ENCODE peak calls at places on chromosomes 5 and 9, in eight cellular contexts. D is bronchial epithelial cell, X is type B pancreatic cell, A is fibroblast of the aortic adventitia, N is K562, H is nephron progenitor cell, W is body of pancreas, Y is uterus. U is an unnamed sample.

GRCh38 chr9:97468658-97469448 is 32.6 kb upstream of the TMOD1 start:
- DNase-seq in D (peak), X (no peak), A (peak), N (peak), H (peak), W (peak), Y (peak), U (peak)

GRCh38 chr5:80220268-80220897 is 35.5 kb downstream of the SERINC5 start:
- DNase-seq in D (no peak), X (no peak), A (no peak), N (no peak), H (no peak), W (no peak), Y (no peak), U (no peak)

GRCh38 chr5:21919417-21920022 is 933.6 kb downstream of the CDH12 start:
- DNase-seq in D (peak), X (no peak), A (peak), N (peak), H (peak), W (no peak), Y (no peak), U (peak)

GRCh38 chr9:2583308-2584013 is 38.1 kb upstream of the VLDLR start:
- DNase-seq in D (peak), X (no peak), A (no peak), N (peak), H (no peak), W (no peak), Y (no peak), U (no peak)

GRCh38 chr5:107783551-107783950 is 112.8 kb upstream of the EFNA5 start:
- DNase-seq in D (no peak), X (no peak), A (peak), N (no peak), H (no peak), W (no peak), Y (no peak), U (no peak)

GRCh38 chr9:33923998-33924701 is 107.2 kb downstream of the UBE2R2 start:
- DNase-seq in D (no peak), X (no peak), A (no peak), N (no peak), H (no peak), W (peak), Y (no peak), U (no peak)

GRCh38 chr9:132147331-132147730 is 14.5 kb upstream of the NTNG2 start:
- DNase-seq in D (no peak), X (no peak), A (no peak), N (no peak), H (no peak), W (no peak), Y (no peak), U (no peak)

GRCh38 chr9:129497064-129497836 is 123.7 kb downstream of the C9orf50 start:
- DNase-seq in D (no peak), X (no peak), A (no peak), N (peak), H (peak), W (peak), Y (peak), U (no peak)

GRCh38 chr5:107605596-107606125 is 65.1 kb downstream of the EFNA5 start:
- DNase-seq in D (no peak), X (no peak), A (no peak), N (no peak), H (no peak), W (no peak), Y (no peak), U (no peak)

GRCh38 chr9:81213456-81213855 is 475.9 kb downstream of the TLE1 start:
- DNase-seq in D (no peak), X (no peak), A (no peak), N (no peak), H (no peak), W (no peak), Y (no peak), U (no peak)

GRCh38 chr9:75133396-75133795 is 45.1 kb downstream of the OSTF1 start:
- DNase-seq in D (no peak), X (no peak), A (no peak), N (no peak), H (no peak), W (no peak), Y (no peak), U (no peak)

GRCh38 chr9:88322906-88323566 is 65.2 kb upstream of the SPIN1 start:
- DNase-seq in D (no peak), X (no peak), A (no peak), N (no peak), H (no peak), W (no peak), Y (no peak), U (no peak)

DNA sequence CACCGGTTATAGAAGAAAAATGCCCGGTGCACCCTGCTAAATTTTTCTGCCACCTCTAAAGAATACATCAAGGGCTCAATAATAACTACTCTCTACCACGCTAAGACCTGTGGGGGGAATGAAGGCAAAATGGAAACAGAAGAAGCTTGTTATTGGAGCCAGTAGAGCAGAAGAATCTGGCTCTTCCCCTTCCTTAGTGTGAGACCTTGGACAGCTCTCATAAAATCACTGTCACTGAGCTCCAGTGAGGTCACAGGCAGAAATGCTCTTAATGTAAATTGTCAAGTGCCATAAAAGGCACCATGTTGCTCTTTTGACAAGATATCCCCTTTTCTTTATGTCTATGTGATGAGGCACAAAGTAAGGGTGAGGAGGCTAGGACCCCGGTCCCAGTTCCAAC is 74.4 kb downstream of the ASTN2 start:
- DNase-seq in D (no peak), X (no peak), A (no peak), N (no peak), H (no peak), W (no peak), Y (no peak), U (no peak)
- TF ChIP-seq CTCF in D (no peak), X (no peak), A (no peak), N (no peak), H (no peak), W (no peak), Y (no peak), U (no peak)

DNA sequence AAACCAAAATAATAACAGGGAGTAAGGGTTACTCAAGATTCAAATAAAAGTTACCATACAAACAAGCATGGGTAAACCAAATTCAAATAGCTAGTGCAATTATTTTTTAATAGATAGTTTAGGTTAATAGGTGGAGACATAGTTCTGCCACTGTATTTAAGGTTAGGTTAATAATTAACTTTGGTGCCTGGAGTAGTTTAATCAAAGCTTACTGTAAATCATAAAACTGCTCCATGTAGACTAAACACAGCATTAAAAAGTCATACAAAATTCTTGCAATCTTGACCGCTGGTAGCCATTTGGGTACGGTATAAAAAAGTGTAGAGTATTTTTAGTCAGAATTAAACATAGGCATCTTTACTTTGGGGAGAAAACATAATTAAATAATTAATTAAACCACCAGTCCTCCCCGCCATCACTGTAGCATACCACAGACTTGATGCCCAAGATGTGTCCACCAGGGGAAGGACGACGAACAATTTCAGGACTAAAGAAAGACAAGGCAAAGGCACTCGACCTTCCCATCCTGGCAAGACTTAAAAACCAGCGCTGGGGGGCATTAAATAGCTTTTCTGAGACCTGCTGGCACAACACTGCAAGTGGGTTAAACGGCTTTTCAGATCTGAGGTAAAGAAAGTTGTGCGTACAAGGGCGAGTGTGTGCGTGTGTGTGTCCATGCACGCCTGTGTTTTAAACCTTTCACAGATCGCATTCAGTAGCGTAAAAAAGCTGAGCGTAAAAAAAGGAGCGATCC is 2.9 kb downstream of the SEMA6A start:
- DNase-seq in D (no peak), X (no peak), A (no peak), N (no peak), H (peak), W (no peak), Y (no peak), U (peak)
- TF ChIP-seq CTCF in D (no peak), X (peak), A (no peak), N (no peak), H (peak), W (peak), Y (no peak), U (peak)

DNA sequence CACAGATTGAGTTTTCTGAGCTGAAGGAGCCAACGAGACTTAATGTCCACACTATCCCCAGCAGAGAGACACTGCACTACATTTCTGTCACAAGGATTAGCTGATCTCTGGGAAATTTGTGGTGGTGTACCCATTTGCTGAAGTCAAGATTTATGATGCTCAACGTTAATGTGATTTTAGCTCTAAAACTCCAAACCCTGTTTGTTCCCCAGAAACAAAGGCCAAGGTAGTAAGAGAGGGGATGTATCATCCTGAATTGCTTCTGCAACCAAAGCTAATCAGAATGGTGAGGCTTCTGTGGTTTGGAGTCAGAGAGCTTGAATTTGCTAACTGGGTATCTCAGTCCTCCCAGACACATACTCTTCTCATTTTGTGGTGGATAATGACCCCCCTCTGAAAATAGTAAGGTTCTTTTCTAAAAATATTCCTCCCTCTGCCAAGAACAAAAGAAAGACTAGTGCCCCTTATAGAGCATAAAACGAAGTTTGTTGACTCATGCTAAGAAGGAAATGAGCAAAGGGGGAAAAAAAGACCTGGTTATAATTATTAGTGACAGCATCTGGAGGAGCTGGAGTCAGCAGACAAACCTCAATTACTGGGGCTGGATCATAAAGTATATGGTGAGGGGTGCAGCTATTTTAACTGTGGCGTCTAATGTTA is 417.0 kb downstream of the PSAT1 start:
- DNase-seq in D (no peak), X (no peak), A (peak), N (no peak), H (no peak), W (no peak), Y (no peak), U (no peak)
- TF ChIP-seq CTCF in D (no peak), X (no peak), A (no peak), N (no peak), H (no peak), W (no peak), Y (no peak), U (no peak)

GRCh38 chr5:60686164-60686563 is 13.8 kb downstream of the DEPDC1B start:
- DNase-seq in D (no peak), X (no peak), A (no peak), N (no peak), H (no peak), W (no peak), Y (no peak), U (no peak)

GRCh38 chr5:60688980-60689379 is 11.0 kb downstream of the DEPDC1B start:
- DNase-seq in D (no peak), X (no peak), A (no peak), N (no peak), H (no peak), W (no peak), Y (no peak), U (no peak)

GRCh38 chr5:60685028-60685427 is 14.9 kb downstream of the DEPDC1B start:
- DNase-seq in D (no peak), X (no peak), A (no peak), N (no peak), H (no peak), W (no peak), Y (no peak), U (no peak)

GRCh38 chr5:60685700-60686099 is 14.3 kb downstream of the DEPDC1B start:
- DNase-seq in D (no peak), X (no peak), A (no peak), N (peak), H (no peak), W (no peak), Y (no peak), U (no peak)

GRCh38 chr5:60687927-60688720 is 11.8 kb downstream of the DEPDC1B start:
- DNase-seq in D (peak), X (no peak), A (peak), N (peak), H (no peak), W (no peak), Y (no peak), U (no peak)
- TF ChIP-seq CTCF in D (peak), X (peak), A (peak), N (peak), H (no peak), W (no peak), Y (no peak), U (peak)

GRCh38 chr9:122498883-122499288 is 11.7 kb upstream of the OR1J2 start:
- DNase-seq in D (peak), X (no peak), A (peak), N (peak), H (no peak), W (no peak), Y (no peak), U (peak)
- TF ChIP-seq CTCF in D (peak), X (peak), A (peak), N (peak), H (peak), W (peak), Y (peak), U (peak)